ENCODE peak calls at places on chromosome 9, in seven cellular contexts. O, E, T, B, C, P and V are unnamed samples.

GRCh38 chr9:132408521-132408920 is 1.5 kb upstream of the CFAP77 start:
- DNase-seq in O (no peak), E (no peak), T (no peak), B (no peak), C (peak), P (no peak), V (no peak)

GRCh38 chr9:126693428-126693931 is 79.8 kb downstream of the LMX1B start:
- DNase-seq in O (no peak), E (no peak), T (no peak), B (peak), C (no peak), P (peak), V (no peak)

GRCh38 chr9:99819123-99819483 is 2.6 kb upstream of the NR4A3 start:
- DNase-seq in O (no peak), E (no peak), T (no peak), B (no peak), C (no peak), P (no peak), V (no peak)

GRCh38 chr9:114386886-114387677 is 700 bp downstream of the AKNA start:
- DNase-seq in O (peak), E (peak), T (no peak), B (peak), C (no peak), P (peak), V (no peak)

GRCh38 chr9:33718987-33719386 is 76.4 kb upstream of the PRSS3 start:
- DNase-seq in O (peak), E (no peak), T (no peak), B (no peak), C (no peak), P (no peak), V (peak)

GRCh38 chr9:34124923-34125322 is 1.6 kb downstream of the DCAF12 start:
- DNase-seq in O (no peak), E (no peak), T (no peak), B (no peak), C (no peak), P (no peak), V (no peak)

GRCh38 chr9:131712151-131712716 is 27.6 kb downstream of the RAPGEF1 start:
- DNase-seq in O (no peak), E (no peak), T (no peak), B (no peak), C (no peak), P (no peak), V (no peak)

GRCh38 chr9:19642256-19642655 is 146.6 kb downstream of the SLC24A2 start:
- DNase-seq in O (peak), E (no peak), T (no peak), B (no peak), C (no peak), P (no peak), V (no peak)

GRCh38 chr9:113654605-113655193 is 191.2 kb downstream of the RGS3 start:
- DNase-seq in O (peak), E (no peak), T (no peak), B (peak), C (no peak), P (peak), V (no peak)

GRCh38 chr9:118128313-118128712 is 424.1 kb downstream of the TLR4 start:
- DNase-seq in O (no peak), E (no peak), T (no peak), B (no peak), C (no peak), P (no peak), V (peak)

GRCh38 chr9:76459691-76460635 is 981 bp downstream of the GCNT1 start:
- DNase-seq in O (peak), E (peak), T (peak), B (no peak), C (peak), P (peak), V (peak)

GRCh38 chr9:21682376-21682775 is 120.1 kb upstream of the MTAP start:
- DNase-seq in O (no peak), E (no peak), T (no peak), B (no peak), C (no peak), P (no peak), V (no peak)

GRCh38 chr9:131578778-131579504 is 33.6 kb downstream of the PRRT1B start:
- DNase-seq in O (no peak), E (peak), T (no peak), B (peak), C (no peak), P (no peak), V (no peak)

GRCh38 chr9:90300901-90301688 is 341.5 kb downstream of the DIRAS2 start:
- DNase-seq in O (peak), E (peak), T (peak), B (no peak), C (no peak), P (no peak), V (no peak)

GRCh38 chr9:129458663-129459549 is 162.0 kb downstream of the C9orf50 start:
- DNase-seq in O (peak), E (peak), T (no peak), B (peak), C (no peak), P (peak), V (no peak)

GRCh38 chr9:71549023-71549422 is 219.3 kb downstream of the CEMIP2 start:
- DNase-seq in O (no peak), E (no peak), T (no peak), B (no peak), C (no peak), P (no peak), V (no peak)

GRCh38 chr9:111036068-111036789 is 2.0 kb downstream of the LPAR1 start:
- DNase-seq in O (peak), E (peak), T (peak), B (peak), C (no peak), P (peak), V (peak)
- TF ChIP-seq CTCF in O (peak), E (peak), T (no peak), B (peak), C (no peak), P (no peak), V (no peak)

DNA sequence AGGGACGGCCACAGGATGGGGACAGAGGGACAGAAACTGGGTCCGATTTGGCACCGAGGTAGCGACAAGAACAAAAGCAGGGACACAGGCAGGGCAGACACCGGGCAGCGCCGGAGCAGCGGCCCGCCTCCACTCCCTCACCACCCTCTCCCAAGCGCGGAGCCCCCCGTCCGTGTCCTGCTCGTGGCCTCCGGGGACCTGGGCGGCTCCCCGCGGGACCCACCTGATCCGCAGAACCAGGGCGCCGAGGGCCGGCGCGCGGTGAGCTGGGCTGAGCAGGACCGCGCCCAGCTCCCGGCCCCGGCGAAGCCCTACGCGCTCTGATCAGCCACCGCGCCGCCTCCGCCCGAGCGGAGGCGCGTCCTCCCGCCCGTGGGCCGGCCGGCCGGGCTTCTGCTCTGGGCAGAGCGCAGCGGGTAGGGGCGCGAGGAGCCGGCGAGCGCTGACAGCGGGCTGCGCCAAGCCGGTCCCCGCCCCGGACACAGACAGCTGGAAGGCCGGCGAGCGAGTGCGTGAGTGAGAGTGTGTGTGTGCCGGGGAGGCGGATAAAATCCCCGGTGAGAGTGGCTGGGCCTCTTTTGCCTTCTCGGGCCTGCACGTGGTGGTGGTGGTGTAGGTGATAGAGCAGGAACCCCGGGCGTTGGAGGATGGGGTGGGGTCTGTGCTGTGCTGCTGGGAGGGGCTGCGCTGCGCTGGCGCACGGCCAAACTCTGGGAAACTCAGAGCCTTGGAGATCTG is at the start of gene GGTA1:
- DNase-seq in O (peak), E (peak), T (no peak), B (peak), C (peak), P (peak), V (peak)
- H3K4me3 ChIP-seq in O (peak), E (peak), T (peak), B (peak), C (no peak), P (peak), V (peak)

GRCh38 chr9:136623849-136624183 is 38.9 kb upstream of the EGFL7 start:
- DNase-seq in O (no peak), E (peak), T (no peak), B (no peak), C (no peak), P (no peak), V (no peak)
- TF ChIP-seq POLR2A in O (no peak), E (no peak), T (no peak), B (no peak), C (no peak), P (no peak), V (no peak)

GRCh38 chr9:137602661-137603060 is 2.8 kb upstream of the ARRDC1 start:
- DNase-seq in O (no peak), E (no peak), T (no peak), B (no peak), C (no peak), P (no peak), V (no peak)
- TF ChIP-seq CTCF in O (no peak), E (peak), T (no peak), B (no peak), C (peak), P (no peak), V (no peak)

GRCh38 chr9:134390537-134390936 is 64.3 kb downstream of the RXRA start:
- DNase-seq in O (no peak), E (no peak), T (no peak), B (no peak), C (no peak), P (no peak), V (no peak)
- H3K4me3 ChIP-seq in O (no peak), E (no peak), T (no peak), B (no peak), C (no peak), P (no peak), V (no peak)

DNA sequence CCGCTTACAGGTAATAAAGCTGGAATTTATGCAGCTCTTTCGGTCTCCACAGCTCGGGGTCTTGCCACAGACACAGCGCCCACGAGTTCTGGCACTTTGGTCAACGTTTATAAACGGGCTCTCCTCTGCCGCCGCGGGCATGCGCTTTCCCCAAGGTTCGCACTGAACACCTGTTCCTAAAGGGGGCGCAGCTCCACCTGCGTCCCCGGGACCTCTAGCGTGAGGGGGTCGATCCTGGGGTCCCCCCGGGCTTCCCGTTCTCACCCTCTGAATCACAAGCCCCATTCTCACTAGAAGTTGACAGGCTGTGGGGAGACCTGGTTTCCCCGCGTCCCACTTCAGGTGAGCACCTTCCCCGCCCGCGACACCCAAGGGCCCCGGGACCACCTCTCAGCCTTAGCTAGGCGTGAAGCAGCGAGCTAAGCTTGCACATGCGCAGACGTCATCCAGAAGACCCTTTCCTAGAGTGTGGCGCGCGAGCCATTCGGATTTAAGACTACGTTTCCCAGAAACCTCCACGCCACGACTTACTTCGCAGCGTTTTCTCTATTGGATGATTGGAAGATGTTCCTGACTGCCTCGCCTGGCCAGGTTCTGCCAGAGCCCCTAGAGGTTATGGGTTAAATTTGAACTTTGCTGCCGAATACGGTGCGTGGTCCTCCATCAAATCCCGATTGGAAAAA is 21.3 kb upstream of the ZNF782 start:
- DNase-seq in O (peak), E (peak), T (peak), B (no peak), C (no peak), P (no peak), V (no peak)
- TF ChIP-seq POLR2A in O (no peak), E (peak), T (no peak), B (no peak), C (no peak), P (no peak), V (no peak)

DNA sequence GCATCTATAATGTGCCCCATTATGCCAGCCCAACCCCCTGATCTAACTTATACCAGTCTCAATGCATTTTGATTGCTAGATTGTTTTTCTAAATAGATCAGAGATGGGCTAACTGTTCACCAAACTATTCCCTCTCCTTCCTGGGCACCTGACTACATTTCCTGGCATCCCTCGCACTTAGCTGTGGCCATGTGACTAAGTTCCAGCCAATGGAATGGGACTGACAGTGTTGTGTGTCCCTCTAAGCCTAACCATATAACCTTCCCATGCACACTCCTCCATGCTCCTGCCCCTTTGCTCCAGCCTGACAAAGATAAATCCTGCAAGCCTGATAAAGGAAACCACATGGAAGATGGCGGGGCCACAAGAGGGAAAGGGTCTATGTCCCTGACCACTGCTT is 12.3 kb upstream of the IFNK start:
- DNase-seq in O (no peak), E (no peak), T (no peak), B (no peak), C (no peak), P (no peak), V (no peak)
- TF ChIP-seq CTCF in O (no peak), E (no peak), T (no peak), B (no peak), C (no peak), P (no peak), V (no peak)

GRCh38 chr9:128396970-128397613 is 23.6 kb upstream of the CERCAM start:
- DNase-seq in O (no peak), E (no peak), T (no peak), B (no peak), C (no peak), P (no peak), V (no peak)
- H3K4me3 ChIP-seq in O (no peak), E (no peak), T (no peak), B (no peak), C (no peak), P (no peak), V (no peak)